ENCODE peak calls at places on chromosome 16, in four cellular contexts. One of them, this sample, is unnamed.

GRCh38 chr16:88779406-88780099 is 5.5 kb downstream of the PIEZO1 start:
- DNase-seq in H1: no peak
- DNase-seq in HCT116: no peak
- DNase-seq in GM12878: no peak
- DNase-seq in this sample: no peak

GRCh38 chr16:9097266-9098219 is 6.1 kb downstream of the HAPSTR1 start:
- DNase-seq in GM12878: no peak
- DNase-seq in HCT116: no peak
- DNase-seq in H1: no peak
- DNase-seq in this sample: no peak

GRCh38 chr16:1832831-1833454 is 5.9 kb downstream of the FAHD1 start:
- DNase-seq in H1: no peak
- DNase-seq in GM12878: no peak
- DNase-seq in HCT116: no peak
- DNase-seq in this sample: no peak

GRCh38 chr16:66495440-66495839 is 54.5 kb downstream of the TK2 start:
- DNase-seq in H1: no peak
- DNase-seq in GM12878: no peak
- DNase-seq in HCT116: no peak
- DNase-seq in this sample: no peak

GRCh38 chr16:73506568-73507056 is 458.7 kb upstream of the ZFHX3 start:
- DNase-seq in GM12878: no peak
- DNase-seq in H1: no peak
- DNase-seq in HCT116: no peak
- DNase-seq in this sample: no peak

GRCh38 chr16:25771216-25771615 is 79.5 kb downstream of the HS3ST4 start:
- DNase-seq in HCT116: no peak
- DNase-seq in GM12878: no peak
- DNase-seq in H1: no peak
- DNase-seq in this sample: no peak

GRCh38 chr16:31093132-31093703 is 1.4 kb downstream of the VKORC1 start:
- DNase-seq in GM12878: no peak
- DNase-seq in HCT116: no peak
- DNase-seq in H1: no peak
- DNase-seq in this sample: no peak

GRCh38 chr16:80006175-80006895 is 405.8 kb upstream of the MAF start:
- DNase-seq in GM12878: no peak
- DNase-seq in HCT116: no peak
- DNase-seq in H1: no peak
- DNase-seq in this sample: no peak

GRCh38 chr16:73354426-73354825 is 306.5 kb upstream of the ZFHX3 start:
- DNase-seq in GM12878: no peak
- DNase-seq in HCT116: no peak
- DNase-seq in H1: no peak
- DNase-seq in this sample: no peak

GRCh38 chr16:50372611-50373344 is 4.0 kb upstream of the BRD7 start:
- DNase-seq in HCT116: no peak
- DNase-seq in GM12878: no peak
- DNase-seq in H1: no peak
- DNase-seq in this sample: no peak

GRCh38 chr16:67718668-67719047 is 458 bp downstream of the GFOD2 start:
- DNase-seq in HCT116: no peak
- DNase-seq in GM12878: no peak
- DNase-seq in H1: no peak
- DNase-seq in this sample: peak; percentile 35

GRCh38 chr16:68367034-68367433 is 56.2 kb downstream of the PRMT7 start:
- DNase-seq in GM12878: no peak
- DNase-seq in H1: no peak
- DNase-seq in HCT116: peak; percentile 16
- DNase-seq in this sample: peak; percentile 22

DNA sequence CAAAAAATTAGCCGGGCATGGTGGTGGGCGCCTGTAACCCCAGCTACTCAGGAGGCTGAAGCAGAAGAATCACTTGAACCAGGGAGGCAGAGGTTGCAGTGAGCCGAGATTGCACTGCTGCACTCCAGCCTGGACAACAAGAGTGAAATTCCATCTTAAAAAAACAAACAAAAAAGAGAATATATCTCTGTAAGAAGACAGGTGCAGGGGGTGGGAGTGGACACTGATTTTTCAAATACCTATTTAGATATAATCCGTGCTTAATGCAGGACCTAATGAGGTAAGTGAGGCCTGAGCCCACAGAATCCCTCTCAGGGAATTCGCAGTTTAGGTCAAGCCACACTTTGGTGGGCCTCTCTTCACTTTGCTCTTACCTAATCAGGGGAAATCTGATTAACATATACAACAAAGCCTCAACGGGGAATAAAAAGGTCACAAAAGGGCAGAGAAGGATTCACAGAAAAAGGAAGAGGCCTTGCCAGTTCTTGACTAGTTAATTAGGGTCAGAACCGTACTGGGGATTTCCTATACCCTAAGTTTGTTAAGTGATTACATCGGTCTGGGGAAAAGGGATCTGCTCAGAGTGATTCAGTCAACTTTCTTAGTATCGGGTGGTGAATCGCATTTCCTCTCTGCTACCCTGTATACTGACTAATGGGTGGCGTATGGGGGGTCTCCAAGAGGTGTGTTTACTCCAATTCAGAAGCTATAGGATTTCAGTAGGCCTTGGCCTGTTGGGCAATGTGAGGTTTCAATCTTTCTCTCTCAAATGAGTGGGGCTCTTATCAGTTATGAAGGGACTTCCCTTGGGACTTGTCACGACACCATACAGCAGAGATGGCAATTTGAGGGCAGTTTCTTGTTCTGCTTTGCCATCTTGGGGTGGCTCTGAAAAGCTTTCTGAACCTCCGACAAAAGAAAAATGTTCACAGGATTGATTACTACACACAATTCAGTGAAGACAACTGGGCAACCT is 1.9 kb upstream of the NFAT5 start:
- DNase-seq in H1: no peak
- DNase-seq in HCT116: no peak
- DNase-seq in GM12878: peak; percentile 93
- DNase-seq in this sample: peak; percentile 69
- TF ChIP-seq POLR2A in H1: no peak
- TF ChIP-seq POLR2A in HCT116: no peak
- TF ChIP-seq POLR2A in GM12878: peak; percentile 47
- TF ChIP-seq POLR2A in this sample: peak; percentile 21

GRCh38 chr16:70429888-70430666 is 8.8 kb downstream of the ST3GAL2 start:
- DNase-seq in H1: no peak
- DNase-seq in GM12878: peak; percentile 70
- DNase-seq in HCT116: no peak
- DNase-seq in this sample: no peak

GRCh38 chr16:70427786-70428177 is 11.1 kb downstream of the ST3GAL2 start:
- DNase-seq in HCT116: no peak
- DNase-seq in H1: no peak
- DNase-seq in GM12878: no peak
- DNase-seq in this sample: no peak

GRCh38 chr16:70430667-70431536 is 8.0 kb downstream of the ST3GAL2 start:
- DNase-seq in GM12878: peak; percentile 99
- DNase-seq in H1: no peak
- DNase-seq in HCT116: no peak
- DNase-seq in this sample: no peak

GRCh38 chr16:70432304-70432799 is 6.5 kb downstream of the ST3GAL2 start:
- DNase-seq in HCT116: no peak
- DNase-seq in GM12878: no peak
- DNase-seq in H1: no peak
- DNase-seq in this sample: no peak

DNA sequence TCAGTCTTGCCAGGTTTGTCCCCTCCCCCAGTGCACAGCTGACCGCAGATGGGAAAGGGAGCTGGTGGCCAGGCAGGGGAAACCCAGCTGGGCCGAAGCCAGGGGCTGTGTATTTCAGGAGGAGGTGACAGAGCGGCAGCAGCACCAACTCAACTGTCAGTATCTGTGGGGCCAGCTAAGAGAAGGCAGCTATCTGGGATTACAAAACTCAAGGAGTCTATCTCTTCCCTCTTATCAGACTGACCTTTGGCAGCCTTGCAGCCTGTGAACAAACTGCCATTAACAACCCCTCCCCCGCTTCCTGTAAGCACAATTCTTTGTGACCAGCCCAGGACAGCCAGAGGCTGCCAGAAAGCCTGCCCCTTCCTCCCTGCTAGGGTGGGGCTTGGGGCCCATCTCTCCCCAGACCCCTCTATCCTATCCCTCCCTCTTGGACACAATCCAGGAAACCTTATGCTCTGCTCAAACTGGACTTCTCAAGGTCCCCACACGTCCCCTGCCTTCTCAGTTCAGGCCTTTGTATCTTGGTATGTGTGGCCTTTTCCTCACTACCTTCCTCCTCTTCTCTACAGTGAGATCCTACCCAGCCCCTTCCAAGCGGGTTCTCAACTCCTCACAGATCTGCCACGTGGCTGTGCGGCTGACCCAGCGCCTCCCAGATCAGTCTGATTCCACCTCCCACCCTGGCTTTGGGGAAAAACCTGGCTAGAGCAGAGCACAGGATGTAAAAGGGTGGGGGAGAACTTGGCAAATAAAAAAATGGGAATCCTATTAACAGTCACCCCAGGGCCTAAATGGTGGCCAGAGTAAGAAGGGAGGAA is 10.5 kb downstream of the ST3GAL2 start:
- DNase-seq in HCT116: peak; percentile 51
- DNase-seq in GM12878: peak; percentile 79
- DNase-seq in H1: no peak
- DNase-seq in this sample: peak; percentile 96
- H3K79me2 ChIP-seq in HCT116: peaks cover 6% of the 10 kb centered on the region
- H3K79me2 ChIP-seq in GM12878: peaks cover 70% of the 10 kb centered on the region
- H3K79me2 ChIP-seq in H1: no peaks in the 10 kb centered on the region
- H3K79me2 ChIP-seq in this sample: peaks cover 58% of the 10 kb centered on the region

GRCh38 chr16:62549875-62550274 is 513.6 kb upstream of the CDH8 start:
- DNase-seq in H1: no peak
- DNase-seq in GM12878: no peak
- DNase-seq in HCT116: no peak
- DNase-seq in this sample: no peak
- TF ChIP-seq POLR2A in H1: no peak
- TF ChIP-seq POLR2A in GM12878: no peak
- TF ChIP-seq POLR2A in HCT116: no peak
- TF ChIP-seq POLR2A in this sample: no peak

GRCh38 chr16:12028220-12028619 is 51.7 kb downstream of the SNX29 start:
- DNase-seq in HCT116: no peak
- DNase-seq in GM12878: no peak
- DNase-seq in H1: no peak
- DNase-seq in this sample: no peak

GRCh38 chr16:12025472-12025871 is 48.9 kb downstream of the SNX29 start:
- DNase-seq in HCT116: no peak
- DNase-seq in GM12878: no peak
- DNase-seq in H1: no peak
- DNase-seq in this sample: no peak

GRCh38 chr16:12025926-12026325 is 49.4 kb downstream of the SNX29 start:
- DNase-seq in HCT116: no peak
- DNase-seq in GM12878: no peak
- DNase-seq in H1: no peak
- DNase-seq in this sample: no peak

GRCh38 chr16:12027091-12027490 is 50.6 kb downstream of the SNX29 start:
- DNase-seq in H1: peak; percentile 25
- DNase-seq in GM12878: no peak
- DNase-seq in HCT116: peak; percentile 21
- DNase-seq in this sample: no peak

DNA sequence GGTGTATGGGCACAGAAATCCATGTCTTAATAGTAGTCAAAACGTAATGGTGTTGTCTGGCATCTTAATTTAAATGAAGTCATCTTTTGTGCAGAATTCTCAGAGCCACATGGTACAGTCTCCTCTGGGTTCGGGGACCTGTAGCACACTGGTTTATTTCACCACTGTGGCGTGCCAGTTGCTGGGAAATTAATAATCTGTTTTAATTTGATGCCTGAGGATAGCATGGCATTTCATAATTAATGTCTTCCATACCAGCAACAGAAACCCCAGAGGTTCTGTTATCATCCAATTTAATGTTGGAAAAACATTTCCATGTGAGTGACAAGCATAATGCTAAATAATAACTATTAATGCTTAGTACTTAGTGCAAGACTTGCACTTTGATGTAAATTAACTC is 51.0 kb downstream of the SNX29 start:
- DNase-seq in GM12878: no peak
- DNase-seq in H1: no peak
- DNase-seq in HCT116: no peak
- DNase-seq in this sample: no peak
- H3K79me2 ChIP-seq in GM12878: peaks cover 8% of the 10 kb centered on the region
- H3K79me2 ChIP-seq in H1: no peaks in the 10 kb centered on the region
- H3K79me2 ChIP-seq in HCT116: no peaks in the 10 kb centered on the region
- H3K79me2 ChIP-seq in this sample: no peaks in the 10 kb centered on the region

GRCh38 chr16:3134338-3135119 is at the start of gene ZNF213:
- DNase-seq in H1: peak; percentile 93
- DNase-seq in HCT116: peak; percentile 95
- DNase-seq in GM12878: peak; percentile 95
- DNase-seq in this sample: peak; percentile 98
- TF ChIP-seq POLR2A in H1: no peak
- TF ChIP-seq POLR2A in HCT116: peak; percentile 77
- TF ChIP-seq POLR2A in GM12878: peak; percentile 72
- TF ChIP-seq POLR2A in this sample: peak; percentile 85

This sample was measured in endothelial cell of umbilical vein.